ENCODE peak calls at places on chromosomes 11 and 22, in eight cellular contexts. One of them, this sample, is unnamed.

GRCh38 chr11:119846374-119846773 is 117.4 kb upstream of the NECTIN1 start:
- DNase-seq in GM20000: no peak
- DNase-seq in choroid plexus epithelial cell: no peak
- DNase-seq in EL: no peak
- DNase-seq in stimulated activated CD4-positive, alpha-beta T cell treated with anti-CD3 and anti-CD28 coated beads, Interleukin-2, amount 100 ng/mL, for 24 hours: no peak
- DNase-seq in non-pigmented ciliary epithelial cell: no peak
- DNase-seq in IMR-90: no peak
- DNase-seq in T-cell: no peak
- DNase-seq in this sample: no peak

GRCh38 chr22:44773082-44773481 is 20.7 kb downstream of the ARHGAP8 start:
- DNase-seq in stimulated activated CD4-positive, alpha-beta T cell treated with anti-CD3 and anti-CD28 coated beads, Interleukin-2, amount 100 ng/mL, for 24 hours: no peak
- DNase-seq in T-cell: no peak
- DNase-seq in EL: no peak
- DNase-seq in choroid plexus epithelial cell: no peak
- DNase-seq in non-pigmented ciliary epithelial cell: no peak
- DNase-seq in IMR-90: no peak
- DNase-seq in GM20000: no peak
- DNase-seq in this sample: no peak

GRCh38 chr11:72225411-72225951 is 914 bp downstream of the INPPL1 start:
- DNase-seq in T-cell: no peak
- DNase-seq in stimulated activated CD4-positive, alpha-beta T cell treated with anti-CD3 and anti-CD28 coated beads, Interleukin-2, amount 100 ng/mL, for 24 hours: peak
- DNase-seq in EL: no peak
- DNase-seq in GM20000: peak
- DNase-seq in choroid plexus epithelial cell: no peak
- DNase-seq in non-pigmented ciliary epithelial cell: no peak
- DNase-seq in IMR-90: no peak
- DNase-seq in this sample: peak

GRCh38 chr11:130624946-130625345 is 176.5 kb downstream of the ADAMTS15 start:
- DNase-seq in GM20000: no peak
- DNase-seq in T-cell: no peak
- DNase-seq in non-pigmented ciliary epithelial cell: no peak
- DNase-seq in stimulated activated CD4-positive, alpha-beta T cell treated with anti-CD3 and anti-CD28 coated beads, Interleukin-2, amount 100 ng/mL, for 24 hours: no peak
- DNase-seq in IMR-90: no peak
- DNase-seq in EL: no peak
- DNase-seq in choroid plexus epithelial cell: no peak
- DNase-seq in this sample: no peak

GRCh38 chr11:78958444-78958843 is 383.8 kb upstream of the NARS2 start:
- DNase-seq in choroid plexus epithelial cell: no peak
- DNase-seq in IMR-90: no peak
- DNase-seq in GM20000: no peak
- DNase-seq in stimulated activated CD4-positive, alpha-beta T cell treated with anti-CD3 and anti-CD28 coated beads, Interleukin-2, amount 100 ng/mL, for 24 hours: no peak
- DNase-seq in EL: no peak
- DNase-seq in T-cell: no peak
- DNase-seq in non-pigmented ciliary epithelial cell: no peak
- DNase-seq in this sample: no peak

GRCh38 chr11:12205330-12205729 is 94.9 kb downstream of the MICAL2 start:
- DNase-seq in GM20000: no peak
- DNase-seq in IMR-90: peak
- DNase-seq in T-cell: no peak
- DNase-seq in choroid plexus epithelial cell: no peak
- DNase-seq in EL: peak
- DNase-seq in non-pigmented ciliary epithelial cell: no peak
- DNase-seq in stimulated activated CD4-positive, alpha-beta T cell treated with anti-CD3 and anti-CD28 coated beads, Interleukin-2, amount 100 ng/mL, for 24 hours: no peak
- DNase-seq in this sample: no peak

GRCh38 chr22:48692734-48693376 is 1134.8 kb downstream of the BRD1 start:
- DNase-seq in stimulated activated CD4-positive, alpha-beta T cell treated with anti-CD3 and anti-CD28 coated beads, Interleukin-2, amount 100 ng/mL, for 24 hours: no peak
- DNase-seq in T-cell: no peak
- DNase-seq in GM20000: no peak
- DNase-seq in EL: no peak
- DNase-seq in choroid plexus epithelial cell: no peak
- DNase-seq in non-pigmented ciliary epithelial cell: no peak
- DNase-seq in IMR-90: no peak
- DNase-seq in this sample: no peak

GRCh38 chr11:133163463-133164419 is 368.6 kb downstream of the OPCML start:
- DNase-seq in stimulated activated CD4-positive, alpha-beta T cell treated with anti-CD3 and anti-CD28 coated beads, Interleukin-2, amount 100 ng/mL, for 24 hours: no peak
- DNase-seq in IMR-90: peak
- DNase-seq in choroid plexus epithelial cell: peak
- DNase-seq in non-pigmented ciliary epithelial cell: peak
- DNase-seq in EL: peak
- DNase-seq in T-cell: no peak
- DNase-seq in GM20000: peak
- DNase-seq in this sample: no peak

GRCh38 chr11:63602296-63602695 is 11.9 kb downstream of the PLAAT3 start:
- DNase-seq in EL: no peak
- DNase-seq in GM20000: no peak
- DNase-seq in non-pigmented ciliary epithelial cell: no peak
- DNase-seq in IMR-90: peak
- DNase-seq in stimulated activated CD4-positive, alpha-beta T cell treated with anti-CD3 and anti-CD28 coated beads, Interleukin-2, amount 100 ng/mL, for 24 hours: no peak
- DNase-seq in T-cell: no peak
- DNase-seq in choroid plexus epithelial cell: peak
- DNase-seq in this sample: no peak

GRCh38 chr11:72119188-72119587 is 6.7 kb upstream of the ANAPC15 start:
- DNase-seq in GM20000: no peak
- DNase-seq in choroid plexus epithelial cell: no peak
- DNase-seq in T-cell: no peak
- DNase-seq in non-pigmented ciliary epithelial cell: no peak
- DNase-seq in IMR-90: no peak
- DNase-seq in EL: no peak
- DNase-seq in stimulated activated CD4-positive, alpha-beta T cell treated with anti-CD3 and anti-CD28 coated beads, Interleukin-2, amount 100 ng/mL, for 24 hours: no peak
- DNase-seq in this sample: no peak

GRCh38 chr11:108197351-108197750 is 25.1 kb downstream of the NPAT start:
- DNase-seq in EL: no peak
- DNase-seq in choroid plexus epithelial cell: no peak
- DNase-seq in T-cell: no peak
- DNase-seq in GM20000: no peak
- DNase-seq in IMR-90: no peak
- DNase-seq in non-pigmented ciliary epithelial cell: no peak
- DNase-seq in stimulated activated CD4-positive, alpha-beta T cell treated with anti-CD3 and anti-CD28 coated beads, Interleukin-2, amount 100 ng/mL, for 24 hours: no peak
- DNase-seq in this sample: no peak

GRCh38 chr11:43987384-43988039 is 45.1 kb downstream of the C11orf96 start:
- DNase-seq in IMR-90: peak
- DNase-seq in non-pigmented ciliary epithelial cell: no peak
- DNase-seq in choroid plexus epithelial cell: peak
- DNase-seq in GM20000: no peak
- DNase-seq in stimulated activated CD4-positive, alpha-beta T cell treated with anti-CD3 and anti-CD28 coated beads, Interleukin-2, amount 100 ng/mL, for 24 hours: no peak
- DNase-seq in EL: peak
- DNase-seq in T-cell: no peak
- DNase-seq in this sample: no peak

GRCh38 chr22:33044059-33044458 is 14.1 kb downstream of the SYN3 start:
- DNase-seq in GM20000: no peak
- DNase-seq in non-pigmented ciliary epithelial cell: no peak
- DNase-seq in choroid plexus epithelial cell: no peak
- DNase-seq in IMR-90: no peak
- DNase-seq in EL: no peak
- DNase-seq in T-cell: no peak
- DNase-seq in stimulated activated CD4-positive, alpha-beta T cell treated with anti-CD3 and anti-CD28 coated beads, Interleukin-2, amount 100 ng/mL, for 24 hours: no peak
- DNase-seq in this sample: no peak

GRCh38 chr11:16606784-16607674 is 131.4 kb upstream of the C11orf58 start:
- DNase-seq in GM20000: peak
- DNase-seq in non-pigmented ciliary epithelial cell: no peak
- DNase-seq in stimulated activated CD4-positive, alpha-beta T cell treated with anti-CD3 and anti-CD28 coated beads, Interleukin-2, amount 100 ng/mL, for 24 hours: no peak
- DNase-seq in EL: peak
- DNase-seq in IMR-90: peak
- DNase-seq in choroid plexus epithelial cell: no peak
- DNase-seq in T-cell: no peak
- DNase-seq in this sample: no peak

GRCh38 chr11:119615003-119615878 is 113.8 kb downstream of the NECTIN1 start:
- DNase-seq in IMR-90: peak
- DNase-seq in stimulated activated CD4-positive, alpha-beta T cell treated with anti-CD3 and anti-CD28 coated beads, Interleukin-2, amount 100 ng/mL, for 24 hours: no peak
- DNase-seq in EL: peak
- DNase-seq in non-pigmented ciliary epithelial cell: peak
- DNase-seq in choroid plexus epithelial cell: peak
- DNase-seq in GM20000: peak
- DNase-seq in T-cell: no peak
- DNase-seq in this sample: no peak

GRCh38 chr11:47189100-47189834 is 3.0 kb upstream of the PACSIN3 start:
- DNase-seq in stimulated activated CD4-positive, alpha-beta T cell treated with anti-CD3 and anti-CD28 coated beads, Interleukin-2, amount 100 ng/mL, for 24 hours: no peak
- DNase-seq in GM20000: no peak
- DNase-seq in non-pigmented ciliary epithelial cell: peak
- DNase-seq in EL: peak
- DNase-seq in choroid plexus epithelial cell: peak
- DNase-seq in T-cell: no peak
- DNase-seq in IMR-90: peak
- DNase-seq in this sample: no peak

GRCh38 chr22:46122980-46123693 is 27.2 kb upstream of the PPARA start:
- DNase-seq in T-cell: no peak
- DNase-seq in IMR-90: no peak
- DNase-seq in choroid plexus epithelial cell: no peak
- DNase-seq in stimulated activated CD4-positive, alpha-beta T cell treated with anti-CD3 and anti-CD28 coated beads, Interleukin-2, amount 100 ng/mL, for 24 hours: no peak
- DNase-seq in EL: no peak
- DNase-seq in non-pigmented ciliary epithelial cell: no peak
- DNase-seq in GM20000: no peak
- DNase-seq in this sample: no peak

GRCh38 chr11:1946812-1947480 is at the start of gene MRPL23:
- DNase-seq in non-pigmented ciliary epithelial cell: no peak
- DNase-seq in choroid plexus epithelial cell: no peak
- DNase-seq in GM20000: no peak
- DNase-seq in EL: no peak
- DNase-seq in T-cell: no peak
- DNase-seq in stimulated activated CD4-positive, alpha-beta T cell treated with anti-CD3 and anti-CD28 coated beads, Interleukin-2, amount 100 ng/mL, for 24 hours: peak
- DNase-seq in IMR-90: no peak
- DNase-seq in this sample: no peak

GRCh38 chr11:119315139-119316016 is 1.6 kb downstream of the MCAM start:
- DNase-seq in EL: peak
- DNase-seq in GM20000: peak
- DNase-seq in IMR-90: no peak
- DNase-seq in non-pigmented ciliary epithelial cell: no peak
- DNase-seq in stimulated activated CD4-positive, alpha-beta T cell treated with anti-CD3 and anti-CD28 coated beads, Interleukin-2, amount 100 ng/mL, for 24 hours: peak
- DNase-seq in T-cell: no peak
- DNase-seq in choroid plexus epithelial cell: no peak
- DNase-seq in this sample: no peak

GRCh38 chr11:47109882-47110281 is 66.8 kb downstream of the ARFGAP2 start:
- DNase-seq in non-pigmented ciliary epithelial cell: no peak
- DNase-seq in GM20000: no peak
- DNase-seq in choroid plexus epithelial cell: no peak
- DNase-seq in IMR-90: no peak
- DNase-seq in EL: no peak
- DNase-seq in T-cell: no peak
- DNase-seq in stimulated activated CD4-positive, alpha-beta T cell treated with anti-CD3 and anti-CD28 coated beads, Interleukin-2, amount 100 ng/mL, for 24 hours: no peak
- DNase-seq in this sample: no peak

GRCh38 chr11:114161486-114162250 is 102.2 kb downstream of the ZBTB16 start:
- DNase-seq in stimulated activated CD4-positive, alpha-beta T cell treated with anti-CD3 and anti-CD28 coated beads, Interleukin-2, amount 100 ng/mL, for 24 hours: no peak
- DNase-seq in GM20000: no peak
- DNase-seq in EL: no peak
- DNase-seq in non-pigmented ciliary epithelial cell: no peak
- DNase-seq in IMR-90: no peak
- DNase-seq in T-cell: no peak
- DNase-seq in choroid plexus epithelial cell: no peak
- DNase-seq in this sample: no peak

GRCh38 chr11:93685196-93685595 is 23.7 kb downstream of the CEP295 start:
- DNase-seq in T-cell: no peak
- DNase-seq in choroid plexus epithelial cell: no peak
- DNase-seq in GM20000: no peak
- DNase-seq in non-pigmented ciliary epithelial cell: no peak
- DNase-seq in IMR-90: no peak
- DNase-seq in EL: no peak
- DNase-seq in stimulated activated CD4-positive, alpha-beta T cell treated with anti-CD3 and anti-CD28 coated beads, Interleukin-2, amount 100 ng/mL, for 24 hours: no peak
- DNase-seq in this sample: no peak

GRCh38 chr11:77086521-77087472 is 15.8 kb upstream of the OMP start:
- DNase-seq in GM20000: no peak
- DNase-seq in non-pigmented ciliary epithelial cell: no peak
- DNase-seq in choroid plexus epithelial cell: no peak
- DNase-seq in T-cell: no peak
- DNase-seq in stimulated activated CD4-positive, alpha-beta T cell treated with anti-CD3 and anti-CD28 coated beads, Interleukin-2, amount 100 ng/mL, for 24 hours: no peak
- DNase-seq in IMR-90: no peak
- DNase-seq in EL: no peak
- DNase-seq in this sample: no peak